ENCODE peak calls at places on chromosomes 6 and 20, in four cellular contexts. S is IMR-90, M is keratinocyte, Q is K562. Y is an unnamed sample. For H3K36me3 and H3K9me1, the result is how much of the 10 kb centered on the place peaks cover.

GRCh38 chr6:141988327-141988726 is 144.4 kb upstream of the GJE1 start:
- DNase-seq in S (no peak), M (no peak), Q (no peak), Y (no peak)

GRCh38 chr20:44057698-44058675 is 129.0 kb downstream of the JPH2 start:
- DNase-seq in S (peak), M (no peak), Q (no peak), Y (no peak)

GRCh38 chr6:111580826-111581505 is 24.7 kb downstream of the TRAF3IP2 start:
- DNase-seq in S (peak), M (no peak), Q (no peak), Y (no peak)

GRCh38 chr20:10636326-10636818 is 37.4 kb downstream of the JAG1 start:
- DNase-seq in S (peak), M (no peak), Q (no peak), Y (peak)

GRCh38 chr6:8277769-8278168 is 157.6 kb downstream of the SLC35B3 start:
- DNase-seq in S (no peak), M (no peak), Q (no peak), Y (no peak)

GRCh38 chr20:63739129-63740069 is at the start of gene SLC2A4RG:
- DNase-seq in S (peak), M (no peak), Q (peak), Y (peak)

GRCh38 chr6:25749837-25750236 is 4.7 kb upstream of the SLC17A4 start:
- DNase-seq in S (no peak), M (no peak), Q (no peak), Y (no peak)

GRCh38 chr6:158072083-158072721 is 90.5 kb downstream of the SYNJ2 start:
- DNase-seq in S (peak), M (no peak), Q (peak), Y (peak)

GRCh38 chr6:166581091-166581511 is 5.4 kb downstream of the RAMACL start:
- DNase-seq in S (no peak), M (no peak), Q (no peak), Y (no peak)

GRCh38 chr20:63955281-63955845 is 853 bp downstream of the UCKL1 start:
- DNase-seq in S (no peak), M (no peak), Q (peak), Y (peak)

GRCh38 chr6:105509506-105510331 is 106.8 kb upstream of the PREP start:
- DNase-seq in S (peak), M (no peak), Q (peak), Y (no peak)

GRCh38 chr6:13175759-13176158 is 152.6 kb downstream of the TBC1D7 start:
- DNase-seq in S (no peak), M (no peak), Q (no peak), Y (no peak)

GRCh38 chr6:34891296-34891695 is 2.2 kb downstream of the ANKS1A start:
- DNase-seq in S (no peak), M (no peak), Q (no peak), Y (no peak)

GRCh38 chr6:109187399-109188114 is 92.2 kb downstream of the CEP57L1 start:
- DNase-seq in S (peak), M (no peak), Q (peak), Y (peak)

GRCh38 chr20:24607402-24607801 is 138.0 kb downstream of the SYNDIG1 start:
- DNase-seq in S (no peak), M (no peak), Q (no peak), Y (no peak)

GRCh38 chr6:134289204-134289575 is 28.7 kb downstream of the SGK1 start:
- DNase-seq in S (peak), M (no peak), Q (no peak), Y (no peak)

GRCh38 chr20:13777171-13777601 is 7.5 kb downstream of the ESF1 start:
- DNase-seq in S (peak), M (no peak), Q (no peak), Y (peak)

GRCh38 chr20:44576297-44576696 is 6.1 kb upstream of the PKIG start:
- DNase-seq in S (peak), M (no peak), Q (peak), Y (peak)

GRCh38 chr6:107330190-107330589 is 129.2 kb downstream of the PDSS2 start:
- DNase-seq in S (no peak), M (no peak), Q (no peak), Y (no peak)

GRCh38 chr20:12166053-12166717 is 248.5 kb downstream of the BTBD3 start:
- DNase-seq in S (peak), M (no peak), Q (no peak), Y (no peak)

GRCh38 chr6:147699637-147700036 is 191.1 kb downstream of the SAMD5 start:
- DNase-seq in S (peak), M (no peak), Q (no peak), Y (peak)

GRCh38 chr6:121157913-121158312 is 176.4 kb downstream of the TBC1D32 start:
- DNase-seq in S (peak), M (no peak), Q (no peak), Y (no peak)

GRCh38 chr6:9517806-9518205 is 897.1 kb downstream of the TFAP2A start:
- DNase-seq in S (no peak), M (no peak), Q (no peak), Y (no peak)

GRCh38 chr20:49712118-49712517 is 1.6 kb downstream of the B4GALT5 start:
- DNase-seq in S (no peak), M (no peak), Q (no peak), Y (no peak)

GRCh38 chr6:8113260-8113659 is 10.9 kb upstream of the EEF1E1 start:
- DNase-seq in S (peak), M (no peak), Q (no peak), Y (no peak)

GRCh38 chr20:63128367-63128766 is 87.6 kb downstream of the YTHDF1 start:
- DNase-seq in S (no peak), M (no peak), Q (no peak), Y (no peak)

GRCh38 chr20:34473262-34473883 is 42.8 kb upstream of the DYNLRB1 start:
- DNase-seq in S (peak), M (no peak), Q (peak), Y (peak)

GRCh38 chr6:21582651-21583050 is 10.9 kb upstream of the SOX4 start:
- DNase-seq in S (peak), M (no peak), Q (no peak), Y (no peak)

GRCh38 chr6:30163090-30163917 is at the start of gene TRIM15:
- DNase-seq in S (no peak), M (no peak), Q (no peak), Y (no peak)

GRCh38 chr20:53900380-53900999 is 169.9 kb downstream of the BCAS1 start:
- DNase-seq in S (peak), M (peak), Q (no peak), Y (peak)

GRCh38 chr6:116090251-116090650 is 10.4 kb upstream of the NT5DC1 start:
- DNase-seq in S (no peak), M (no peak), Q (no peak), Y (no peak)

GRCh38 chr20:32325706-32326506 is 32.2 kb upstream of the ASXL1 start:
- DNase-seq in S (peak), M (no peak), Q (no peak), Y (peak)

GRCh38 chr6:111845441-111845871 is 27.8 kb downstream of the FYN start:
- DNase-seq in S (no peak), M (no peak), Q (no peak), Y (peak)

GRCh38 chr20:8303651-8304050 is 171.6 kb downstream of the PLCB1 start:
- DNase-seq in S (no peak), M (no peak), Q (no peak), Y (no peak)

GRCh38 chr20:32336918-32337347 is 21.2 kb upstream of the ASXL1 start:
- DNase-seq in S (peak), M (no peak), Q (peak), Y (peak)

GRCh38 chr20:38497246-38497645 is 24.6 kb downstream of the RALGAPB start:
- DNase-seq in S (peak), M (no peak), Q (no peak), Y (no peak)
- H3K36me3 ChIP-seq in S (under half), M (under half), Q (half or more), Y (under half)

GRCh38 chr6:152952045-152952444 is 30.8 kb downstream of the FBXO5 start:
- DNase-seq in S (peak), M (no peak), Q (no peak), Y (peak)
- H3K9me1 ChIP-seq in S (under half), M (under half), Q (under half), Y (under half)

GRCh38 chr6:52276130-52276529 is 8.4 kb downstream of the MCM3 start:
- DNase-seq in S (no peak), M (no peak), Q (no peak), Y (no peak)

GRCh38 chr6:52271852-52272460 is 12.6 kb downstream of the MCM3 start:
- DNase-seq in S (peak), M (no peak), Q (no peak), Y (peak)
- H3K36me3 ChIP-seq in S (under half), M (under half), Q (half or more), Y (under half)

GRCh38 chr6:38493929-38494547 is 145.7 kb downstream of the BTBD9 start:
- DNase-seq in S (peak), M (peak), Q (peak), Y (peak)

GRCh38 chr6:38488876-38489275 is 150.9 kb downstream of the BTBD9 start:
- DNase-seq in S (no peak), M (no peak), Q (no peak), Y (no peak)

GRCh38 chr6:38495511-38495910 is 144.2 kb downstream of the BTBD9 start:
- DNase-seq in S (no peak), M (no peak), Q (no peak), Y (no peak)

GRCh38 chr6:38489951-38490350 is 149.8 kb downstream of the BTBD9 start:
- DNase-seq in S (peak), M (no peak), Q (no peak), Y (no peak)

DNA sequence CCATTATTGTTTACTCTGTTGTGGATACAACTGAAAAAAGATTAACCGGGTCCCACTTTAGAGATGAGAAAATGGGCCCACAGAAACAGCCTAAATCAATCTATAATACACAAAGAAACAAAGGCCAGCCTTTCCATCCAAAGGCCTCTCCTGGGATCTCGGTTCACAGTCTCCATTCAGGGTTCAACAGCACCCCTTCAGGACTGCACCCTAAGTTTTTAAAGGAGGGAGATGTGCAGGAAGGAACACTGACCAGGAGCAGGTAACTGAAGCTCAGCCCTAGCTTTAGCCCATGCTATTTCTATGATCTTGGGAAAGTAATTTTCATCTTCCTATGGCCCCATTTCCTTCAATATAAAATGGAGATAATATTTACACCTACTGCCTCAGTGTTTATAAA is 147.7 kb downstream of the BTBD9 start:
- DNase-seq in S (no peak), M (no peak), Q (no peak), Y (no peak)
- H3K9me1 ChIP-seq in S (under half), M (under half), Q (under half), Y (under half)

GRCh38 chr6:44110966-44111365 is 16.3 kb downstream of the MRPL14 start:
- DNase-seq in S (no peak), M (no peak), Q (no peak), Y (no peak)
- H3K36me3 ChIP-seq in S (under half), M (under half), Q (half or more), Y (under half)

GRCh38 chr6:17972978-17973622 is 14.3 kb downstream of the KIF13A start:
- DNase-seq in S (no peak), M (no peak), Q (no peak), Y (no peak)
- H3K9me1 ChIP-seq in S (under half), M (under half), Q (under half), Y (under half)